ENCODE peak calls at places on chromosomes 4 and X, in seven cellular contexts. I, A, V, F, S, H and U are unnamed samples.

GRCh38 chr4:139872274-139872673 is 206.7 kb downstream of the MGST2 start:
- DNase-seq in F (no peak), S (no peak), V (no peak), A (peak; percentile 83), I (no peak), H (no peak), U (no peak)

GRCh38 chr4:184228306-184228705 is 10.6 kb upstream of the ENPP6 start:
- DNase-seq in S (no peak), I (no peak), H (no peak), V (no peak), F (no peak), A (no peak), U (no peak)

GRCh38 chr4:42296196-42296595 is 101.1 kb upstream of the SHISA3 start:
- DNase-seq in S (no peak), F (no peak), H (no peak), I (no peak), A (no peak), V (no peak), U (no peak)

GRCh38 chr4:15355464-15355863 is 72.4 kb upstream of the C1QTNF7 start:
- DNase-seq in A (no peak), F (no peak), H (no peak), V (no peak), S (no peak), I (no peak), U (no peak)

GRCh38 chr4:107519057-107519456 is 201.0 kb downstream of the PAPSS1 start:
- DNase-seq in H (peak; percentile 15), A (no peak), S (no peak), I (no peak), F (no peak), V (no peak), U (no peak)

GRCh38 chr4:66572949-66573348 is 902.7 kb upstream of the EPHA5 start:
- DNase-seq in F (no peak), S (no peak), V (no peak), I (no peak), A (peak; percentile 75), H (no peak), U (no peak)

GRCh38 chr4:108399610-108400265 is 220.6 kb upstream of the RPL34 start:
- DNase-seq in F (no peak), A (no peak), S (no peak), H (no peak), V (no peak), I (no peak), U (no peak)

GRCh38 chrX:13711141-13711540 is 22.2 kb downstream of the RAB9A start:
- DNase-seq in S (no peak), H (no peak), I (no peak), A (no peak), F (no peak), V (no peak), U (no peak)

GRCh38 chr4:13340672-13341071 is 143.5 kb downstream of the RAB28 start:
- DNase-seq in A (no peak), I (no peak), H (no peak), V (no peak), S (no peak), F (no peak), U (no peak)

GRCh38 chrX:153379508-153379907 is 21.6 kb downstream of the PNMA6E start:
- DNase-seq in H (no peak), V (no peak), A (no peak), S (no peak), F (no peak), I (no peak), U (no peak)

GRCh38 chr4:86841309-86841708 is 7.9 kb downstream of the SLC10A6 start:
- DNase-seq in S (no peak), A (no peak), F (no peak), I (no peak), V (no peak), H (no peak), U (no peak)

GRCh38 chr4:2935762-2936743 is 27.2 kb downstream of the NOP14 start:
- DNase-seq in A (peak; percentile 72), I (no peak), S (peak; percentile 18), F (peak; percentile 40), V (peak; percentile 47), H (peak; percentile 11), U (peak; percentile 61)

GRCh38 chr4:157804986-157805385 is 367.8 kb downstream of the GASK1B start:
- DNase-seq in F (no peak), S (no peak), H (peak; percentile 15), I (no peak), A (peak; percentile 19), V (no peak), U (no peak)

DNA sequence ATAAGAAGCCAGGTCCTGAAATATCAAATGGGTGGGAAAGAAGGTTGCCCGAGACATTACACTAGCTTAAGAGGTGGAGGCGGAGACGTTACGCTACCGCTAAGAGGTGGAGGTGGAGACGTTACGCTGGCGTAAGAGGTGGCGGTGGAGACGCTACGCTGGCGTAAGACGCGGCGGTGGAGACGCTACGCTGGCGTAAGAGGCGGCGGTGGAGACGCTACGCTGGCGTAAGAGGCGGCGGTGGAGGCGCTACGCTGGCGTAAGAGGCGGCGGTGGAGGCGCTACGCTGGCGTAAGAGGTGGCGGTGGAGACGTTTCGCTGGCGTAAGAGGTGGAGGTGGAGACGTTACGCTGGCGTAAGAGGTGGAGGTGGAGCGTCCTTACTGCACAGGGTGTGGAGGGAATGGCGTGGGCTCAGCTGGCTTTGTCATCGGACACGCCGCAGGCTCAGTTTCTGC is 12.8 kb downstream of the CYP4V2 start:
- DNase-seq in V (no peak), S (no peak), H (peak; percentile 69), A (no peak), F (peak; percentile 53), I (no peak), U (no peak)
- H3K4me3 ChIP-seq in V (no peak overlapping the region), S (peak overlapping the region; percentile 6), H (peak overlapping the region; percentile 0), A (no peak overlapping the region), F (peak overlapping the region; percentile 22), I (no peak overlapping the region), U (peak overlapping the region; percentile 13)

GRCh38 chr4:83054928-83055327 is 19.9 kb downstream of the COPS4 start:
- DNase-seq in I (no peak), F (no peak), H (no peak), V (no peak), S (no peak), A (no peak), U (no peak)
- TF ChIP-seq CTCF in I (peak; percentile 10), F (peak; percentile 61), H (no peak), V (peak; percentile 25), S (no peak), A (peak; percentile 34), U (peak; percentile 8)

GRCh38 chr4:73211968-73212367 is 46.6 kb downstream of the ANKRD17 start:
- DNase-seq in A (no peak), H (no peak), I (no peak), S (no peak), V (no peak), F (no peak), U (no peak)

GRCh38 chr4:73208376-73208775 is 50.2 kb downstream of the ANKRD17 start:
- DNase-seq in I (no peak), F (no peak), H (no peak), S (no peak), V (no peak), A (no peak), U (no peak)

GRCh38 chr4:73212982-73213730 is 45.4 kb downstream of the ANKRD17 start:
- DNase-seq in V (no peak), A (no peak), F (no peak), S (no peak), H (no peak), I (no peak), U (no peak)

GRCh38 chr4:73213917-73214663 is 44.5 kb downstream of the ANKRD17 start:
- DNase-seq in I (no peak), H (no peak), S (no peak), F (no peak), A (no peak), V (no peak), U (no peak)
- H3K4me3 ChIP-seq in I (no peak overlapping the region), H (no peak overlapping the region), S (no peak overlapping the region), F (no peak overlapping the region), A (no peak overlapping the region), V (no peak overlapping the region), U (no peak overlapping the region)

GRCh38 chrX:6226646-6227444 is 1.8 kb downstream of the NLGN4X start:
- DNase-seq in I (no peak), H (peak; percentile 15), V (no peak), F (no peak), S (peak; percentile 43), A (no peak), U (no peak)

GRCh38 chrX:6225307-6226052 is 3.2 kb downstream of the NLGN4X start:
- DNase-seq in I (no peak), V (no peak), H (no peak), S (peak; percentile 9), A (no peak), F (no peak), U (no peak)

GRCh38 chrX:6228720-6229119 is at the start of gene NLGN4X:
- DNase-seq in V (no peak), F (no peak), H (no peak), S (peak; percentile 16), A (no peak), I (no peak), U (no peak)

GRCh38 chrX:6227445-6227820 is 1.2 kb downstream of the NLGN4X start:
- DNase-seq in A (no peak), S (peak; percentile 31), V (no peak), I (no peak), H (no peak), F (no peak), U (no peak)

DNA sequence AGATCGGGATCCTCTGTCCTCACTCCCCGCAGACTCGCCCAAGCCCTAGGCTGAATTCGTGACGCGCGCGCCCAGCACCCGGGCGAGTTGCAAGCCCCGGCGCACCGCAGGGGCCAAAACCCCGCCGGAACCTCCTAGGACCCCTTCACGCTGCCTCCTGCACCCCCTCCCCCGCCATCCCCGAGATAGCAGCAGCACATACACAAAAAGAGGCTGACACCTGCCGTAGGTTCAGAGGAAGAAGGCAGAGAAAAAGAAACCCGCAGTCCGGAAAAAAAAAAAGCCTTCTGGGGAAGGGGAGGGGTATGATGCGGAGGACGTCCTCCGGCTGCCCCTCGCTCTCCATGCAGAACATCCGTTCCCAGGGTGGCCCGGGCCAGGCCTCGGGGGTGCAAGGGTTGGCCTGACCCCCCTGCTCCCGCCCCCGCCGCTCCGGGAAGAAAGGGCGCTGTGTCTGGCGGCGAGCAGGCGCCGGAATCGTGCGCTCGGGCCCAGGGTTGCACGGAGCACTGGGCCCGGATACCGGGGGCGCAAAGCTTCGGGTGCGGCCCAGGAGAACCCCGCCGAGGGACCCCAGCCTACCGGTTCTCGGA is 2.5 kb downstream of the NLGN4X start:
- DNase-seq in S (peak; percentile 49), H (peak; percentile 14), A (no peak), V (no peak), I (no peak), F (no peak), U (no peak)
- TF ChIP-seq CTCF in S (no peak), H (no peak), A (no peak), V (no peak), I (no peak), F (no peak), U (no peak)